ENCODE peak calls at places on chromosomes 6 and 20, in five cellular contexts. One of them, this sample, is unnamed.

GRCh38 chr20:9323622-9324021 is 190.8 kb upstream of the LAMP5 start:
- DNase-seq in A549: peak
- DNase-seq in GM12878: no peak
- DNase-seq in HepG2: peak
- DNase-seq in H1: peak
- DNase-seq in this sample: no peak

GRCh38 chr20:25605146-25605545 is 18.7 kb downstream of the NANP start:
- DNase-seq in H1: no peak
- DNase-seq in HepG2: no peak
- DNase-seq in GM12878: no peak
- DNase-seq in A549: no peak
- DNase-seq in this sample: no peak

GRCh38 chr20:18190466-18191233 is 53.0 kb downstream of the KAT14 start:
- DNase-seq in A549: no peak
- DNase-seq in H1: no peak
- DNase-seq in HepG2: no peak
- DNase-seq in GM12878: no peak
- DNase-seq in this sample: no peak

GRCh38 chr6:10256113-10256690 is 158.7 kb downstream of the TFAP2A start:
- DNase-seq in GM12878: no peak
- DNase-seq in A549: no peak
- DNase-seq in HepG2: no peak
- DNase-seq in H1: no peak
- DNase-seq in this sample: peak

GRCh38 chr6:37731888-37732287 is 34.2 kb upstream of the MDGA1 start:
- DNase-seq in HepG2: no peak
- DNase-seq in GM12878: peak
- DNase-seq in A549: peak
- DNase-seq in H1: no peak
- DNase-seq in this sample: peak

GRCh38 chr20:36632487-36633284 is 13.3 kb downstream of the SLA2 start:
- DNase-seq in H1: no peak
- DNase-seq in GM12878: no peak
- DNase-seq in A549: no peak
- DNase-seq in HepG2: peak
- DNase-seq in this sample: peak

GRCh38 chr6:158226655-158227512 is 58.7 kb downstream of the GTF2H5 start:
- DNase-seq in A549: no peak
- DNase-seq in HepG2: peak
- DNase-seq in GM12878: no peak
- DNase-seq in H1: no peak
- DNase-seq in this sample: no peak

GRCh38 chr20:24027229-24027628 is 38.6 kb upstream of the GGTLC1 start:
- DNase-seq in HepG2: no peak
- DNase-seq in H1: no peak
- DNase-seq in GM12878: peak
- DNase-seq in A549: no peak
- DNase-seq in this sample: no peak

GRCh38 chr6:6654599-6655575 is 66.4 kb downstream of the LY86 start:
- DNase-seq in GM12878: no peak
- DNase-seq in A549: no peak
- DNase-seq in H1: no peak
- DNase-seq in HepG2: no peak
- DNase-seq in this sample: no peak

GRCh38 chr6:149425754-149426153 is 25.7 kb downstream of the SUMO4 start:
- DNase-seq in GM12878: no peak
- DNase-seq in A549: no peak
- DNase-seq in HepG2: no peak
- DNase-seq in H1: no peak
- DNase-seq in this sample: no peak

GRCh38 chr20:53623454-53624206 is 30.0 kb upstream of the ZNF217 start:
- DNase-seq in HepG2: peak
- DNase-seq in A549: peak
- DNase-seq in H1: peak
- DNase-seq in GM12878: peak
- DNase-seq in this sample: peak

GRCh38 chr6:2909718-2910117 is 6.6 kb upstream of the SERPINB9 start:
- DNase-seq in HepG2: no peak
- DNase-seq in H1: no peak
- DNase-seq in GM12878: no peak
- DNase-seq in A549: no peak
- DNase-seq in this sample: no peak

GRCh38 chr6:12884983-12885382 is 168.4 kb downstream of the PHACTR1 start:
- DNase-seq in HepG2: no peak
- DNase-seq in GM12878: no peak
- DNase-seq in A549: no peak
- DNase-seq in H1: no peak
- DNase-seq in this sample: no peak

GRCh38 chr6:44630125-44631028 is 242.9 kb downstream of the CDC5L start:
- DNase-seq in A549: peak
- DNase-seq in HepG2: peak
- DNase-seq in GM12878: no peak
- DNase-seq in H1: no peak
- DNase-seq in this sample: peak

GRCh38 chr6:24522090-24522820 is 27.5 kb downstream of the ALDH5A1 start:
- DNase-seq in A549: no peak
- DNase-seq in HepG2: no peak
- DNase-seq in H1: no peak
- DNase-seq in GM12878: peak
- DNase-seq in this sample: no peak

GRCh38 chr6:24524329-24524728 is 29.6 kb downstream of the ALDH5A1 start:
- DNase-seq in GM12878: no peak
- DNase-seq in HepG2: no peak
- DNase-seq in A549: no peak
- DNase-seq in H1: no peak
- DNase-seq in this sample: no peak

GRCh38 chr6:24517659-24518538 is 23.1 kb downstream of the ALDH5A1 start:
- DNase-seq in A549: no peak
- DNase-seq in HepG2: no peak
- DNase-seq in H1: no peak
- DNase-seq in GM12878: peak
- DNase-seq in this sample: no peak

GRCh38 chr6:24522821-24523175 is 28.0 kb downstream of the ALDH5A1 start:
- DNase-seq in HepG2: no peak
- DNase-seq in A549: no peak
- DNase-seq in H1: no peak
- DNase-seq in GM12878: no peak
- DNase-seq in this sample: no peak

DNA sequence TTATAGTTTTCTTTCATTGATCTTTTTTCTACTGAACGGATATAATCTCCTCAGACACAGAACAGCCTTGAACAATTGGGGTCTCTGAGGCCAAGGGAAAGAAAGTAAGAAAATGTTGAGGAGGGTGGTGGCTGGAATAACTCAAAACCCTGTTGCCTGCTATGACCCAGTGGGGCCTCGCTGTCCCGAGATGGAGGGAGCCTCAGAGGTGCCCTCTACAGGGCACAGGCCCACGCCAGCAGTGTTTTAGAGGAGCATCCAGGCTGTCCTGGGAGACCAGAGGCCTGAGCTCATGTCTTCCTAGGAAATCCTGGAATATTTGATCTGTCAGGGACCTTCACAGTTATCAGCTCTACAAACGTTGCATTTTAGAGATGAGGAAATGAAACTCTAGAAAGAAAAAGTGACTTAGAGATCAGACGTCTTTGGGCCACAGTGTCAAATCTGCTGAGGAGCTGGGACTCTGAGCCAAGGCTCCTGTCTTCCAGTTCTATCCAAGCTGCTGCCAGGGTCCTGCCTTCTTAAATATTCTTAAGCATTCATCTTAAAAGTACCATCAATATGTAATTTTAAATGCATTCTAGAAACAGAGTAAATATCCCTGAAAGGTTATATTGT is 26.3 kb downstream of the ALDH5A1 start:
- DNase-seq in GM12878: no peak
- DNase-seq in H1: peak
- DNase-seq in HepG2: peak
- DNase-seq in A549: peak
- DNase-seq in this sample: peak
- TF ChIP-seq HDAC2 in GM12878: no peak
- TF ChIP-seq HDAC2 in H1: no peak
- TF ChIP-seq HDAC2 in HepG2: no peak
- TF ChIP-seq HDAC2 in A549: no peak
- TF ChIP-seq HDAC2 in this sample: no peak

GRCh38 chr6:153167026-153167891 is 36.2 kb upstream of the RGS17 start:
- DNase-seq in H1: no peak
- DNase-seq in HepG2: peak
- DNase-seq in A549: peak
- DNase-seq in GM12878: no peak
- DNase-seq in this sample: no peak
- TF ChIP-seq HDAC2 in H1: no peak
- TF ChIP-seq HDAC2 in HepG2: no peak
- TF ChIP-seq HDAC2 in A549: no peak
- TF ChIP-seq HDAC2 in GM12878: no peak
- TF ChIP-seq HDAC2 in this sample: no peak

DNA sequence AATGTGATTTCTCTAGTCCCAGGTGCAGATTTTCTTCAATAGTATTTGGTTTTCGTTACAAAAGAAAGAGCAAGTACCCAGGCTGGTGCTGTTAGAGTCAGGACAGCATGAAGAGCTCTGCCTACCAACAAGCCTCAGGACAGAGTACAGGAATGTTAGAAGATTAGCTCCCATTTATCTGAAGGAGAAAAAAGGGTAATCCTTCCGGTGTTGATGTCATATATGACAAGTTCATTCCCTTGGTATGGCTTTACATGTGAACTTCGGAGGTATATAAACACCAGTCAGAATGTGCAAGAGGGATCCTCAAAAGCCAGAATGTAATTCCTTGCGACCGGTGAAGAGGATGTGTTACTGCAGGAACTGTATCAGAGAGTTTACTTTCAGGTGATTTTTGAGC is 194.1 kb upstream of the ZNF184 start:
- DNase-seq in GM12878: no peak
- DNase-seq in HepG2: no peak
- DNase-seq in A549: no peak
- DNase-seq in H1: no peak
- DNase-seq in this sample: no peak
- TF ChIP-seq HDAC2 in GM12878: no peak
- TF ChIP-seq HDAC2 in HepG2: no peak
- TF ChIP-seq HDAC2 in A549: no peak
- TF ChIP-seq HDAC2 in H1: no peak
- TF ChIP-seq HDAC2 in this sample: no peak

DNA sequence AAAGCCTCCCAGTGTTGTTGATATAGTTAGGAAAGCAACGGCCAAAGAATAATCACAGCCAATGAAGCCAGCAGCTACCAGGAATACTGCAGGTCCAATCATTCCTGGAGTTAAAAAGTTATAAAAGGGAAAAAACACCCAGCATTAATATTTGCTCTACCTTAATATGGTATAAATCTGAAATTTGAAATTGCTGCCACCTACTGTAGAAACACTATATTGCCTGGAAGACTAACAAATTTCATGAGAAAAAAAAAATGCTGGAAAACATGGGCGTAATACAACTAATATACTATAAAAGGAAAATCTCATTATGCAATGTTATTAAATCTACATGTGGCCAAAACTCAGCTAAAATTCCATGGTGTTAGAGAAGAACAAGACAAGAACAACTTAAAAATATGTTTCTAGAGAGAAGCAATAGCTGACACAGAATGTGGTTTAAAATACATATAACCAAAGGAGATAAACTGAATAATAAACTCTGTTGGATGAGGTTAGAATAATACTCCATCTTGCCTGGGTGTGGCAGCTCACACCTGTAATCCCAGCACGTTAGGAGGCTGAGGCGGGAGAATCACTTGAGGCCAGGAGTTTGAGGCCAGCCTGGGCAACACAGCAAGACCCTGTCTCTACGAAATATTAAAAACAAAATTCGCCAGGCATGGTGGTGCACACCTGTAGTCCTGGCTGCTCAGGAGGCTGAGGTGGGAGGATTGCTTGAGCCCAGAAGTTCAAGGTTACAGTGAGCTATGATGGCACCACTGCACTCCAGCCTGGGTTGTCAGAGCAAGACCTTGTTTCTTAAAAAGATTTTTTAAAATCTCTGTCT is 43.1 kb downstream of the SLC17A5 start:
- DNase-seq in HepG2: peak
- DNase-seq in H1: no peak
- DNase-seq in A549: peak
- DNase-seq in GM12878: peak
- DNase-seq in this sample: no peak
- TF ChIP-seq HDAC2 in HepG2: no peak
- TF ChIP-seq HDAC2 in H1: no peak
- TF ChIP-seq HDAC2 in A549: no peak
- TF ChIP-seq HDAC2 in GM12878: no peak
- TF ChIP-seq HDAC2 in this sample: no peak

DNA sequence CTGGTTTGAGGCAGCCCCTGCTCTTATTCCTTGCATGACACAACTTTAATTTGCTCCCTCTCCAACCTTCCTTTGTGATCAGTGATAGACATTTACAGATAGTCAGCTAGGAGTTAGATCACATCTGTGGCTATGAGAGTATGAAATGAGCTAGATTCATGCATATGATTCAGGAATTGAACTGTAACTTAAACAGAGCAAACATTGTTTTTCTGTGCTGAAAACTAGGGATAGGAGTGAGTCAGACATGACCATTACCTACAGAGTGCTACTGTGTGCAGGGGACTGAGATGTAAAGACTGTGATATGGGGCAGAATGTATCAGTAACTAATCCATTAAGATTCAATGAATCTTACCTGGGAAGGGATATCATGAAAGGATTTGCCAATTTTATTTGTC is 279.4 kb upstream of the SPTLC3 start:
- DNase-seq in GM12878: no peak
- DNase-seq in A549: no peak
- DNase-seq in H1: no peak
- DNase-seq in HepG2: no peak
- DNase-seq in this sample: no peak
- TF ChIP-seq HDAC2 in GM12878: no peak
- TF ChIP-seq HDAC2 in A549: no peak
- TF ChIP-seq HDAC2 in H1: no peak
- TF ChIP-seq HDAC2 in HepG2: no peak
- TF ChIP-seq HDAC2 in this sample: no peak

DNA sequence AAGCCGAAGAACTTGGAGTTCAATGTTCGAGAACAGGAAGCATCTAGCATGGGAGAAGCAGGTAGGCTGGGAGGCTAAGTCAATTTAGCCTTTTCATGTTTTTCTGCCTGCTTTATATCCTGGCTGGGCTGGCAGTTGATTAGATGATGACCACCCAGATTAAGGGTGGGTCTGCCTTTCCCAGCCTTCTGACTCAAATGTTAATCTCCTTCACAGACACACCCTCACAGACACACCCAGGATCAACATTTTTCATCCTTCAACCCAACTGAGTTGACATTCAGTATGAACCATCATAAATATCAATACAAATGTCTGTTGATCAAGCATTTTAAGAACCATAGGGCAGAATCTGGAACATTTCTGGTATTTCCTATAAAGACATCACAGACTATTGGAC is 102.1 kb downstream of the UBE3D start:
- DNase-seq in A549: peak
- DNase-seq in HepG2: no peak
- DNase-seq in GM12878: no peak
- DNase-seq in H1: no peak
- DNase-seq in this sample: no peak
- TF ChIP-seq HDAC2 in A549: no peak
- TF ChIP-seq HDAC2 in HepG2: no peak
- TF ChIP-seq HDAC2 in GM12878: no peak
- TF ChIP-seq HDAC2 in H1: no peak
- TF ChIP-seq HDAC2 in this sample: no peak

GRCh38 chr20:60049601-60050000 is 91.4 kb downstream of the CDH26 start:
- DNase-seq in A549: no peak
- DNase-seq in HepG2: no peak
- DNase-seq in H1: no peak
- DNase-seq in GM12878: no peak
- DNase-seq in this sample: no peak
- TF ChIP-seq HDAC2 in A549: no peak
- TF ChIP-seq HDAC2 in HepG2: no peak
- TF ChIP-seq HDAC2 in H1: no peak
- TF ChIP-seq HDAC2 in GM12878: no peak
- TF ChIP-seq HDAC2 in this sample: no peak